ENCODE peak calls at places on chromosomes 5 and 9, in nine cellular contexts. C is A549, V is spleen, O is GM12891, G is lower leg skin, I is breast epithelium, K is stomach, E is esophagus muscularis mucosa, J is ovary. D is an unnamed sample.

GRCh38 chr9:109971226-109971625 is 191.2 kb downstream of the PALM2AKAP2 start:
- DNase-seq in K (no peak), G (no peak), I (no peak), V (no peak), O (no peak), E (no peak), J (no peak), C (no peak), D (no peak)

GRCh38 chr9:85508616-85509015 is 233.1 kb downstream of the AGTPBP1 start:
- DNase-seq in V (no peak), K (no peak), C (peak; percentile 29), O (no peak), E (no peak), G (no peak), I (no peak), J (no peak), D (no peak)

GRCh38 chr5:181189962-181190710 is 14.9 kb downstream of the TRIM7 start:
- DNase-seq in C (no peak), I (no peak), V (peak; percentile 87), J (peak; percentile 51), O (no peak), G (peak; percentile 91), K (peak; percentile 33), E (no peak), D (no peak)

GRCh38 chr9:121075251-121076036 is 689 bp downstream of the CNTRL start:
- DNase-seq in C (no peak), E (no peak), O (no peak), K (no peak), J (no peak), V (no peak), I (no peak), G (no peak), D (no peak)

GRCh38 chr9:137162505-137163100 is 7.2 kb downstream of the LRRC26 start:
- DNase-seq in I (peak; percentile 43), J (no peak), V (no peak), C (peak; percentile 64), E (no peak), O (no peak), G (no peak), K (peak; percentile 71), D (no peak)

GRCh38 chr5:81288021-81288433 is 13.4 kb upstream of the ZCCHC9 start:
- DNase-seq in V (no peak), G (no peak), K (no peak), C (no peak), E (no peak), O (no peak), I (no peak), J (no peak), D (no peak)

GRCh38 chr9:112705773-112706427 is 12.0 kb downstream of the INIP start:
- DNase-seq in E (no peak), O (no peak), J (peak; percentile 38), V (no peak), G (no peak), I (no peak), C (peak; percentile 48), K (peak; percentile 36), D (no peak)

GRCh38 chr5:78804995-78805394 is 156.4 kb upstream of the LHFPL2 start:
- DNase-seq in J (no peak), I (no peak), G (no peak), O (no peak), E (no peak), C (no peak), K (no peak), V (no peak), D (no peak)

GRCh38 chr5:114789773-114790402 is 379.8 kb downstream of the TRIM36 start:
- DNase-seq in K (no peak), E (no peak), I (no peak), G (no peak), C (peak; percentile 45), V (no peak), O (no peak), J (no peak), D (no peak)

GRCh38 chr9:137761032-137761431 is 116.5 kb upstream of the CACNA1B start:
- DNase-seq in J (no peak), K (no peak), E (no peak), G (no peak), V (no peak), C (no peak), O (no peak), I (no peak), D (no peak)

GRCh38 chr9:35114113-35114847 is 1.4 kb downstream of the ATOSB start:
- DNase-seq in K (peak; percentile 64), G (peak; percentile 97), V (peak; percentile 91), C (peak; percentile 87), I (peak; percentile 67), J (peak; percentile 67), O (no peak), E (peak; percentile 95), D (peak; percentile 51)
- TF ChIP-seq POLR2A in K (no peak), G (no peak), V (no peak), C (no peak), I (no peak), J (no peak), O (no peak), E (no peak), D (peak; percentile 18)

GRCh38 chr5:142324871-142325676 is at the start of gene SPRY4:
- DNase-seq in V (peak; percentile 93), K (peak; percentile 89), E (peak; percentile 97), O (peak; percentile 76), G (peak; percentile 98), C (peak; percentile 97), J (peak; percentile 90), I (peak; percentile 92), D (peak; percentile 75)

GRCh38 chr5:142322403-142322746 is 2.4 kb downstream of the SPRY4 start:
- DNase-seq in K (no peak), E (no peak), G (no peak), O (no peak), V (no peak), J (no peak), I (no peak), C (no peak), D (no peak)

GRCh38 chr5:142324377-142324870 is 397 bp downstream of the SPRY4 start:
- DNase-seq in I (peak; percentile 35), C (no peak), E (no peak), V (no peak), K (no peak), O (peak; percentile 56), G (no peak), J (no peak), D (no peak)

GRCh38 chr5:142322747-142323479 is 1.9 kb downstream of the SPRY4 start:
- DNase-seq in O (no peak), I (no peak), C (no peak), K (no peak), G (no peak), V (no peak), J (no peak), E (no peak), D (no peak)

DNA sequence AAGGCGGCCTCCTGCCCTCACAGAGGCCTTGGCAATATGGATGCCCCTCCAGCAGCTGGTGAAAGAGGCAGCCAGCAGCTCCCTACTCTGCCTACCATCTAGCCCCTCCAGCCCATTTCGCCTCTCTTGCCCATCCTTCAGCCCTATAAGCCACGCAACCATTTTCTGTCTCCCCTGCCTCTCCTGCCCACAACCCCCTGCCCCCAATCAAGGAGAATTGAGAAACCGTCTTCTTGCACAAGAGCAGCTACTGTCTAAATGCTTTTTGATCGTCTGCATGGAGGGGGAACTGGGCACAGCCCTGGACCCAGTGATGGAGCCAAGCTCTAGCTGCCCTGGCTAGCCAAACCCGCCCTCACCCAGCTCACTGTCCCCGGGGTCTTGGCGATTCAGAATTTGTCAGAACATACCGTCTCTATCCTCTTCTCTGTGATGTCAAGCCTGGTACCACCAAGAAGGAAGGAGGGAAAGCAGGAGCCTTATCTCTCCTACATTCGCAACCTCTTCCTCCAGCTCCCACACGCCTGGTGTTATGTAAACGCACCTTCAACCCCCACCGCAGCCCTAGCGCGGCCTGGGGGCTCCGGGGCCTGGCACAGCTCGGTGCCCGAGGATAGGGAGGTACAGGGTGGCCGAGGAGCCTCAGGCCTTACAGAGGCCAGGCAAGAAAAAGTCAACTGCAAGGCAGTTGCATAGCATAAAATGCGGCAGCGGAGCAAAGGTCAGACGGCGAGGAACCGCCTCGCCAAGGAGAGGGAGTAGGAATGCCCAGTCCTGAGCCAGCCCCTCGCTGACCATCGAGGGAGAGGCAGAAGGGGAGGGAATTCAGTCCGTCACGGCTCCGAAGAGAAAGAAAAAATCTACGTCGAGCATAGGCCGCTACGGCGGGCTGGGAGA is 1.1 kb downstream of the SPRY4 start:
- DNase-seq in K (peak; percentile 44), C (peak; percentile 30), J (peak; percentile 22), O (no peak), G (peak; percentile 88), V (no peak), I (no peak), E (no peak), D (no peak)
- TF ChIP-seq POLR2A in K (no peak), C (no peak), J (no peak), O (no peak), G (no peak), V (no peak), I (no peak), E (no peak), D (no peak)

DNA sequence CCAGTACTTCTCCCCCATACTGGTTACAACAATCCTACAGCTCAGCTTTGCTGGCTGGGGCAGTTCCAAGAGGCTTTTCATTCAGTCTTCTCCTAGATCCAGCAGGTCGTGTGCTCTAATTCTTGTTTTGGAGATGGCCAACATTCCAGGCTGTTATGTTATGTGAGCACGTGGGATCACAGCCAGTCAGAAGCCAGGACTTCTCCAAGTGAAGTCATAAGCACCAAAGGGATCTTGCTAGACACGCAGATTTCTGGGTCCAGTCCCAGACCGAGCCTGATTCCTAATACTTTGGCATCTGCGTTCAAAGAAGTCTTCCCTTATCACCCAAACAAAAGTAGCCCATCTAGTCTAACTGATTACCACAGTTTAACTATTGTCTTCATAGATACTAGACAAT is 1.4 kb upstream of the LARP1 start:
- DNase-seq in E (no peak), K (peak; percentile 71), J (peak; percentile 77), O (no peak), V (no peak), I (peak; percentile 86), C (peak; percentile 22), G (peak; percentile 93), D (no peak)
- TF ChIP-seq POLR2A in E (peak; percentile 36), K (no peak), J (peak; percentile 90), O (no peak), V (no peak), I (no peak), C (no peak), G (no peak), D (no peak)

GRCh38 chr9:126474201-126474765 is 139.4 kb upstream of the LMX1B start:
- DNase-seq in O (no peak), K (no peak), V (no peak), E (no peak), C (no peak), I (no peak), J (no peak), G (no peak), D (peak; percentile 63)

GRCh38 chr9:126472931-126473330 is 140.8 kb upstream of the LMX1B start:
- DNase-seq in V (no peak), I (no peak), E (no peak), J (no peak), C (no peak), K (no peak), O (no peak), G (no peak), D (no peak)

GRCh38 chr9:126471084-126471611 is 142.6 kb upstream of the LMX1B start:
- DNase-seq in K (peak; percentile 72), J (peak; percentile 44), V (peak; percentile 91), I (peak; percentile 42), G (peak; percentile 95), E (peak; percentile 93), O (peak; percentile 40), C (no peak), D (no peak)

GRCh38 chr9:126470251-126470993 is 143.3 kb upstream of the LMX1B start:
- DNase-seq in O (no peak), J (no peak), G (no peak), E (no peak), K (no peak), I (no peak), V (peak; percentile 79), C (no peak), D (no peak)

GRCh38 chr9:126472446-126472845 is 141.3 kb upstream of the LMX1B start:
- DNase-seq in E (no peak), I (no peak), G (no peak), C (no peak), O (no peak), V (no peak), K (no peak), J (no peak), D (no peak)
- TF ChIP-seq POLR2A in E (no peak), I (no peak), G (no peak), C (no peak), O (no peak), V (no peak), K (no peak), J (no peak), D (no peak)